ENCODE peak calls at places on chromosomes 13 and 19, in five cellular contexts. F is HAP-1, L is HCT116, H is testis, B is transverse colon. K is an unnamed sample. For H3K4me1, the result is how much of the 10 kb centered on the place peaks cover.

GRCh38 chr13:31940076-31940475 is 91.5 kb upstream of the FRY start:
- DNase-seq in F (no peak), H (no peak), B (no peak), L (no peak), K (no peak)

GRCh38 chr19:42467437-42467760 is 24.7 kb upstream of the CXCL17 start:
- DNase-seq in H (no peak), L (no peak), B (peak), F (no peak), K (no peak)

GRCh38 chr13:92572190-92572589 is 654.4 kb upstream of the GPC6 start:
- DNase-seq in L (no peak), B (no peak), F (no peak), H (no peak), K (no peak)

GRCh38 chr13:49549289-49549688 is 36.1 kb downstream of the RCBTB1 start:
- DNase-seq in F (no peak), H (no peak), L (no peak), B (no peak), K (no peak)

GRCh38 chr19:54209748-54210494 is 9.3 kb downstream of the RPS9 start:
- DNase-seq in H (peak), B (peak), F (peak), L (peak), K (peak)

GRCh38 chr13:76512676-76513277 is 373.4 kb downstream of the KCTD12 start:
- DNase-seq in L (no peak), F (no peak), B (no peak), H (no peak), K (no peak)

GRCh38 chr19:12750851-12751250 is 740 bp upstream of the BEST2 start:
- DNase-seq in H (no peak), B (no peak), F (no peak), L (no peak), K (no peak)

GRCh38 chr19:1400281-1401137 is 833 bp downstream of the GAMT start:
- DNase-seq in L (no peak), F (peak), B (no peak), H (peak), K (no peak)

GRCh38 chr13:109243311-109243951 is 543.0 kb downstream of the IRS2 start:
- DNase-seq in L (peak), B (no peak), H (no peak), F (no peak), K (no peak)

GRCh38 chr19:38373907-38374331 is 452 bp upstream of the PSMD8 start:
- DNase-seq in H (no peak), L (no peak), B (no peak), F (no peak), K (no peak)

GRCh38 chr19:5850189-5850588 is 1.1 kb downstream of the FUT3 start:
- DNase-seq in L (no peak), F (no peak), H (no peak), B (peak), K (no peak)

GRCh38 chr19:45601115-45601514 is 897 bp downstream of the GPR4 start:
- DNase-seq in B (no peak), F (no peak), L (no peak), H (no peak), K (no peak)

GRCh38 chr13:31929031-31929770 is 102.4 kb upstream of the FRY start:
- DNase-seq in H (no peak), L (no peak), F (no peak), B (no peak), K (no peak)

GRCh38 chr13:97339019-97339988 is 94.7 kb upstream of the RAP2A start:
- DNase-seq in H (peak), L (no peak), F (no peak), B (peak), K (no peak)

GRCh38 chr13:33015791-33016323 is 366 bp upstream of the KL start:
- DNase-seq in L (no peak), F (peak), B (peak), H (no peak), K (no peak)

GRCh38 chr13:46962286-46962941 is 65.6 kb upstream of the HTR2A start:
- DNase-seq in B (no peak), F (no peak), L (no peak), H (no peak), K (no peak)

GRCh38 chr19:55196803-55197202 is 12.5 kb downstream of the PTPRH start:
- DNase-seq in L (no peak), F (no peak), B (no peak), H (no peak), K (no peak)

GRCh38 chr19:581399-582111 is 8.1 kb upstream of the HCN2 start:
- DNase-seq in F (no peak), B (no peak), L (no peak), H (no peak), K (no peak)

GRCh38 chr13:22837980-22838615 is 342.7 kb upstream of the SGCG start:
- DNase-seq in H (no peak), B (no peak), L (no peak), F (no peak), K (no peak)

GRCh38 chr13:40565282-40566148 is 100.9 kb downstream of the FOXO1 start:
- DNase-seq in F (no peak), B (no peak), H (no peak), L (no peak), K (no peak)

GRCh38 chr13:28282451-28282850 is 144.1 kb downstream of the PAN3 start:
- DNase-seq in B (no peak), F (no peak), H (no peak), L (no peak), K (no peak)

GRCh38 chr19:1884291-1884718 is 991 bp downstream of the ABHD17A start:
- DNase-seq in H (no peak), F (no peak), B (peak), L (no peak), K (no peak)

GRCh38 chr13:95275322-95276118 is 25.7 kb downstream of the ABCC4 start:
- DNase-seq in F (peak), H (no peak), L (no peak), B (no peak), K (no peak)

GRCh38 chr13:38733146-38733545 is 46.3 kb downstream of the FREM2 start:
- DNase-seq in B (no peak), L (no peak), H (no peak), F (no peak), K (no peak)

GRCh38 chr13:113816248-113816924 is 47.5 kb downstream of the GAS6 start:
- DNase-seq in H (no peak), B (no peak), L (no peak), F (no peak), K (no peak)

GRCh38 chr19:16327911-16328823 is 3.5 kb downstream of the KLF2 start:
- DNase-seq in F (no peak), H (peak), L (no peak), B (peak), K (peak)

GRCh38 chr19:6739884-6740588 is 556 bp downstream of the TRIP10 start:
- DNase-seq in H (no peak), F (peak), L (no peak), B (peak), K (no peak)

GRCh38 chr19:40445945-40446784 is 2.0 kb upstream of the SERTAD3 start:
- DNase-seq in L (no peak), F (peak), B (peak), H (no peak), K (no peak)

GRCh38 chr13:31045621-31046081 is 113.2 kb downstream of the TEX26 start:
- DNase-seq in H (peak), F (no peak), B (peak), L (peak), K (no peak)

GRCh38 chr13:108777421-108778420 is 148.3 kb downstream of the MYO16 start:
- DNase-seq in F (no peak), H (no peak), B (no peak), L (peak), K (no peak)

GRCh38 chr13:105202384-105202783 is 1333.1 kb downstream of the EFNB2 start:
- DNase-seq in H (no peak), L (peak), B (no peak), F (no peak), K (no peak)

GRCh38 chr19:57443121-57443696 is 8.1 kb downstream of the ZNF749 start:
- DNase-seq in L (no peak), H (no peak), B (no peak), F (no peak), K (no peak)

GRCh38 chr13:76758738-76759137 is 127.5 kb downstream of the KCTD12 start:
- DNase-seq in L (no peak), H (no peak), B (no peak), F (no peak), K (no peak)

GRCh38 chr13:69935043-69935442 is 172.6 kb upstream of the ATXN8OS start:
- DNase-seq in B (no peak), H (no peak), L (peak), F (peak), K (no peak)

GRCh38 chr19:40433391-40434216 is 7.8 kb upstream of the SERTAD1 start:
- DNase-seq in H (peak), F (peak), L (no peak), B (peak), K (no peak)

GRCh38 chr13:50140153-50140552 is 124.9 kb downstream of the KCNRG start:
- DNase-seq in F (no peak), B (no peak), H (no peak), L (no peak), K (no peak)

GRCh38 chr19:41479757-41480191 is 36.8 kb downstream of the ERICH4 start:
- DNase-seq in F (no peak), L (no peak), B (no peak), H (peak), K (no peak)

GRCh38 chr19:9848060-9848459 is 12.9 kb downstream of the PIN1 start:
- DNase-seq in F (peak), H (no peak), L (no peak), B (no peak), K (no peak)

GRCh38 chr13:49858183-49858856 is 65.8 kb upstream of the KPNA3 start:
- DNase-seq in B (peak), F (no peak), L (no peak), H (no peak), K (no peak)

GRCh38 chr19:18418034-18418724 is 1.0 kb upstream of the SSBP4 start:
- DNase-seq in H (no peak), B (no peak), F (no peak), L (no peak), K (no peak)
- H3K4me3 ChIP-seq in H (peak), B (no peak), F (peak), L (peak), K (peak)

GRCh38 chr19:18442941-18443340 is 5.0 kb upstream of the ISYNA1 start:
- DNase-seq in B (no peak), F (no peak), H (no peak), L (no peak), K (no peak)
- H3K4me1 ChIP-seq in B (under half), F (under half), H (under half), L (under half), K (under half)

GRCh38 chr19:8608858-8609209 is 1.7 kb downstream of the ADAMTS10 start:
- DNase-seq in L (no peak), B (no peak), F (no peak), H (no peak), K (no peak)

GRCh38 chr19:8610041-8610927 is at the start of gene ADAMTS10:
- DNase-seq in F (peak), L (no peak), B (peak), H (no peak), K (no peak)

GRCh38 chr19:8610928-8611284 is 391 bp upstream of the ADAMTS10 start:
- DNase-seq in L (no peak), F (no peak), H (no peak), B (no peak), K (no peak)

GRCh38 chr19:8611391-8611883 is 922 bp upstream of the ADAMTS10 start:
- DNase-seq in B (no peak), H (no peak), L (no peak), F (no peak), K (no peak)

DNA sequence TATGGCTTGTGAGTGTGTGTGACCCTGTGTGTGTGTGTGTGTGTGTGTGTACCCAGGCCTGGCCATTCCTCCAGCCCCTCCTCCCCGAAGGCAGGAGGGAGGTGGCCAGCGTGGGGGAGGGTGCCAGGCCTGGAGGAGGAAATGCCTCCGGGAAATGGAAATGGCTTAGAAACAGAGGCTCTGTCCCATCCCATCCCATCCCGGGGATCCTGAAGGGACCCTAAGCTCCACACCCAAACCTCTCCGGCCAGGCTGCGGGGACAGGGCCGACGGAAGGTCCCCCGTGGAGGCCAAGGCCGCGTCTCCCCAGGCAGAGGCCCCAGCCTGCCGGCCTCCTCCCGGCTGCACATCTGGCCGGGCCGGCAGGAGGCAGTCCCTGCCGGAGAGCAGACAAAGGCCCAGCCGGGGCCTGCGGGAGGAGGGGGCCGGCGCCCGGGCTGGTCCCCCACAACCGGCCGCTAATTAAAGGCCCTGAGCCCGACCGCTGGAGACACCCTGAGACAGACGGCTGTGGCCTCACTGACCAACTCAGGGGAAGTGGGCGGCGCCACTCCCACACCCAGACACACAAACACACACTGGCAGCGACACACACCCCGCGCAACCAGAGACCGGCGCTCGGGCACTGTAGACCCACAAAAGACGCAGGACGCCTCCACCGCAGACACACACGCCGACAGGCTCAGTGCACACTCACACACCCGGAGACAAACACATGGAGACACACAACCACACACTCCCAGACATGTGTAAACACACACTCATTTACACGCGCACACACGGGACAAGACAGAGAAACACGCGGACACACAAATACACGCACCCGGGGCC is 1.1 kb downstream of the ADAMTS10 start:
- DNase-seq in B (peak), F (peak), H (peak), L (peak), K (no peak)
- H3K4me3 ChIP-seq in B (peak), F (peak), H (peak), L (peak), K (peak)

GRCh38 chr19:29685326-29685725 is 20.1 kb downstream of the PLEKHF1 start:
- DNase-seq in F (no peak), L (no peak), B (no peak), H (no peak), K (no peak)
- H3K4me1 ChIP-seq in F (under half), L (under half), B (under half), H (under half), K (under half)

GRCh38 chr19:37059142-37059541 is 19.1 kb upstream of the ZNF420 start:
- DNase-seq in H (peak), F (no peak), L (no peak), B (no peak), K (no peak)
- H3K4me3 ChIP-seq in H (peak), F (no peak), L (no peak), B (no peak), K (no peak)

DNA sequence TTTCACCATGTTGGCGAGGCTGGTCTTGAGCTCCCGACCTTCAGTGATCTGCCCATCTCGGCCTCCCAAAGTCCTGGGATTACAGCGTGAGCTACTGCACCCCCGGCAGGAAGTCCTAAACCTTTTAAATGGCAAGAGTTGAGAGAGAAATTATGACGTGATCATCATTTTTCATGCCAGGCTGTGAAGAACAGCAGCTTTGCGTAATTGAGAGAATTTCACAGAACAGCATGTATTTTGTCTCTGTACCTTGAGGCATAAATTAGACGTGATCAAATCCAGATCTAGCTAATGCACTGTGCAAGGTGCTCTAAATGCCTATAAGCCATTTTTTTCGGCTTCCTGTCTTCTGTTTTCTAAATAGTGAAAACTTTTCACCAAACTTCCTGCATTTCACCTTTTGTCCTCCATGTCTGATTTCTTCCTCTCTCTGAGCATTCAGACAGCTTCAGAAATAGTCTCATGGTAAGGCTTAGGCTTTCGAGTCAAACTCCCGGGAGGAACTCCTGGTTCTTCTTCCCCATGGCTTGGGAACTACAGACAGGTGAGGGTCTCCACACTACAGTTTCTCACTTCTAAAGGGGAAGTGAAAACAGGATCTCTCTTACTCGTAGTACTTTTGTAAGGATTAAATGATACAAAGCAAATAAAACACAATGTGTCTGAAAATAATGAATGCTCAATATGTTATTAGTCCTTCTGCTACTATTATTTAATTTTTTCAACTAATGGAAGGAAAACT is 51.0 kb downstream of the WDFY2 start:
- DNase-seq in B (no peak), L (no peak), H (no peak), F (no peak), K (no peak)
- H3K4me1 ChIP-seq in B (under half), L (under half), H (half or more), F (under half), K (under half)

GRCh38 chr19:49690656-49691242 is at the start of gene CPT1C:
- DNase-seq in B (peak), H (peak), F (peak), L (no peak), K (peak)
- H3K4me3 ChIP-seq in B (peak), H (peak), F (no peak), L (peak), K (peak)

GRCh38 chr13:35479691-35480090 is 3.2 kb upstream of the MAB21L1 start:
- DNase-seq in L (no peak), H (no peak), B (no peak), F (no peak), K (no peak)

GRCh38 chr13:35475960-35476943 is at the start of gene MAB21L1:
- DNase-seq in H (no peak), L (no peak), F (peak), B (peak), K (no peak)

GRCh38 chr13:35478384-35479222 is 2.1 kb upstream of the MAB21L1 start:
- DNase-seq in F (no peak), B (no peak), H (no peak), L (no peak), K (no peak)

GRCh38 chr13:35481777-35482176 is 5.3 kb upstream of the MAB21L1 start:
- DNase-seq in B (no peak), H (no peak), F (no peak), L (no peak), K (no peak)

GRCh38 chr13:35479223-35479536 is 2.7 kb upstream of the MAB21L1 start:
- DNase-seq in H (no peak), L (no peak), F (peak), B (no peak), K (no peak)
- H3K4me1 ChIP-seq in H (under half), L (under half), F (under half), B (under half), K (under half)

K was measured in esophagus muscularis mucosa.